ENCODE peak calls at places on chromosomes 12 and 14, in six cellular contexts. L is GM12891, W is K562, R is H1, H is HepG2, Z is GM12878. T is an unnamed sample.

GRCh38 chr14:21107360-21107781 is 6.5 kb downstream of the TMEM253 start:
- DNase-seq in L (no peak), W (peak; percentile 31), R (no peak), H (no peak), Z (no peak), T (no peak)

GRCh38 chr14:96066976-96067375 is 27.8 kb downstream of the C14orf132 start:
- DNase-seq in L (no peak), W (no peak), R (no peak), H (no peak), Z (no peak), T (no peak)

GRCh38 chr12:82874935-82875334 is 188.2 kb downstream of the TMTC2 start:
- DNase-seq in L (no peak), W (no peak), R (no peak), H (no peak), Z (no peak), T (no peak)

GRCh38 chr12:100574262-100575074 is 984 bp downstream of the GAS2L3 start:
- DNase-seq in L (no peak), W (no peak), R (no peak), H (no peak), Z (no peak), T (no peak)

GRCh38 chr12:92080390-92081285 is 65.0 kb downstream of the BTG1 start:
- DNase-seq in L (no peak), W (no peak), R (no peak), H (no peak), Z (no peak), T (no peak)

GRCh38 chr14:104561661-104562495 is 17.7 kb upstream of the C14orf180 start:
- DNase-seq in L (no peak), W (no peak), R (no peak), H (no peak), Z (no peak), T (no peak)

GRCh38 chr12:51185171-51185717 is 12.3 kb upstream of the TFCP2 start:
- DNase-seq in L (no peak), W (no peak), R (no peak), H (no peak), Z (no peak), T (no peak)

GRCh38 chr12:42608196-42608825 is 18.8 kb upstream of the PRICKLE1 start:
- DNase-seq in L (no peak), W (no peak), R (no peak), H (no peak), Z (no peak), T (no peak)

GRCh38 chr12:56143870-56144269 is 8.5 kb upstream of the MYL6B start:
- DNase-seq in L (no peak), W (no peak), R (no peak), H (no peak), Z (no peak), T (no peak)

GRCh38 chr14:99718031-99718810 is 34.1 kb downstream of the CYP46A1 start:
- DNase-seq in L (peak; percentile 62), W (no peak), R (no peak), H (no peak), Z (peak; percentile 39), T (no peak)

GRCh38 chr14:64061115-64061514 is 208.3 kb downstream of the SYNE2 start:
- DNase-seq in L (no peak), W (no peak), R (no peak), H (no peak), Z (no peak), T (no peak)

GRCh38 chr12:123269395-123269892 is 2.2 kb downstream of the CDK2AP1 start:
- DNase-seq in L (peak; percentile 68), W (peak; percentile 48), R (peak; percentile 81), H (peak; percentile 30), Z (no peak), T (no peak)

GRCh38 chr12:122823429-122823828 is 11.8 kb upstream of the HIP1R start:
- DNase-seq in L (no peak), W (no peak), R (no peak), H (no peak), Z (no peak), T (no peak)

GRCh38 chr14:52355016-52355430 is 40.9 kb downstream of the PTGER2 start:
- DNase-seq in L (no peak), W (no peak), R (no peak), H (no peak), Z (no peak), T (no peak)

GRCh38 chr12:55681142-55682077 is 26.3 kb downstream of the ITGA7 start:
- DNase-seq in L (no peak), W (no peak), R (peak; percentile 83), H (peak; percentile 92), Z (no peak), T (no peak)

GRCh38 chr12:4289334-4289878 is 15.8 kb downstream of the CCND2 start:
- DNase-seq in L (no peak), W (no peak), R (no peak), H (no peak), Z (no peak), T (no peak)

GRCh38 chr14:22824711-22825359 is 4.9 kb upstream of the MRPL52 start:
- DNase-seq in L (no peak), W (peak; percentile 75), R (no peak), H (peak; percentile 85), Z (no peak), T (no peak)

GRCh38 chr14:55103005-55103640 is 25.9 kb upstream of the LGALS3 start:
- DNase-seq in L (no peak), W (peak; percentile 78), R (peak; percentile 81), H (peak; percentile 95), Z (peak; percentile 95), T (peak; percentile 44)

GRCh38 chr14:94306047-94306978 is 13.2 kb upstream of the SERPINA10 start:
- DNase-seq in L (no peak), W (no peak), R (no peak), H (no peak), Z (no peak), T (no peak)

GRCh38 chr14:72792051-72792788 is 101.7 kb downstream of the DPF3 start:
- DNase-seq in L (no peak), W (no peak), R (no peak), H (no peak), Z (no peak), T (no peak)

GRCh38 chr12:52956987-52957386 is 8.1 kb downstream of the KRT18 start:
- DNase-seq in L (no peak), W (no peak), R (no peak), H (no peak), Z (no peak), T (no peak)

GRCh38 chr12:95591731-95592130 is 40.5 kb upstream of the USP44 start:
- DNase-seq in L (no peak), W (no peak), R (no peak), H (no peak), Z (no peak), T (no peak)

DNA sequence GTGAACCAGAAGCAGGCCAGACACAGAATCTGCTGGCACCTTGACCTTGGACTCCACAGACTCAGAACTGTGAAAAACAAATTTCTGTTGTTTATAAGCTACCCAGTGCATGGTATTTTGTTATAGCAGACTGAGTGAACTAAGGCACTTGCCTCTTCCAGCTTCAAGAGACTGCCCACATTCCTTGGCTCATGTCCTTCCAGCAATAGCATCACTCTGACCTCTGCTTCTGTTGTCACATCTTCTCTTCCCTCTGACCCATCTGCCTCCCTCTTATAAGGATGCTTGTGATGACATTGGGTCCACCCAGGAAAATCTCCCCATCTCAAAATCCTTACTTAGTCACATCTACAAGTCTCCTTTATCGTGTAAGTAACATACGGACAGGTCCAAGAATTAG is 200.4 kb downstream of the PIK3C2G start:
- DNase-seq in L (no peak), W (no peak), R (no peak), H (no peak), Z (no peak), T (no peak)
- TF ChIP-seq TAF1 in L (no peak), W (no peak), R (no peak), H (no peak), Z (no peak), T (no peak)

GRCh38 chr12:6532051-6532926 is 2.0 kb upstream of the GAPDH start:
- DNase-seq in L (peak; percentile 61), W (peak; percentile 65), R (peak; percentile 62), H (peak; percentile 78), Z (no peak), T (peak; percentile 60)
- TF ChIP-seq POLR2A in L (peak; percentile 33), W (peak; percentile 60), R (no peak), H (peak; percentile 56), Z (peak; percentile 67), T (peak; percentile 48)

GRCh38 chr12:108060054-108060453 is 69.0 kb upstream of the WSCD2 start:
- DNase-seq in L (no peak), W (no peak), R (no peak), H (no peak), Z (no peak), T (no peak)

GRCh38 chr12:108066583-108067234 is 62.4 kb upstream of the WSCD2 start:
- DNase-seq in L (no peak), W (no peak), R (no peak), H (peak; percentile 4), Z (no peak), T (no peak)

GRCh38 chr12:108065061-108065460 is 64.0 kb upstream of the WSCD2 start:
- DNase-seq in L (no peak), W (no peak), R (no peak), H (no peak), Z (no peak), T (no peak)

GRCh38 chr12:108060910-108061309 is 68.2 kb upstream of the WSCD2 start:
- DNase-seq in L (no peak), W (no peak), R (no peak), H (no peak), Z (no peak), T (no peak)

GRCh38 chr12:108063192-108063591 is 65.9 kb upstream of the WSCD2 start:
- DNase-seq in L (no peak), W (peak; percentile 39), R (no peak), H (peak; percentile 13), Z (no peak), T (no peak)
- TF ChIP-seq TAF1 in L (no peak), W (no peak), R (no peak), H (no peak), Z (no peak), T (no peak)

DNA sequence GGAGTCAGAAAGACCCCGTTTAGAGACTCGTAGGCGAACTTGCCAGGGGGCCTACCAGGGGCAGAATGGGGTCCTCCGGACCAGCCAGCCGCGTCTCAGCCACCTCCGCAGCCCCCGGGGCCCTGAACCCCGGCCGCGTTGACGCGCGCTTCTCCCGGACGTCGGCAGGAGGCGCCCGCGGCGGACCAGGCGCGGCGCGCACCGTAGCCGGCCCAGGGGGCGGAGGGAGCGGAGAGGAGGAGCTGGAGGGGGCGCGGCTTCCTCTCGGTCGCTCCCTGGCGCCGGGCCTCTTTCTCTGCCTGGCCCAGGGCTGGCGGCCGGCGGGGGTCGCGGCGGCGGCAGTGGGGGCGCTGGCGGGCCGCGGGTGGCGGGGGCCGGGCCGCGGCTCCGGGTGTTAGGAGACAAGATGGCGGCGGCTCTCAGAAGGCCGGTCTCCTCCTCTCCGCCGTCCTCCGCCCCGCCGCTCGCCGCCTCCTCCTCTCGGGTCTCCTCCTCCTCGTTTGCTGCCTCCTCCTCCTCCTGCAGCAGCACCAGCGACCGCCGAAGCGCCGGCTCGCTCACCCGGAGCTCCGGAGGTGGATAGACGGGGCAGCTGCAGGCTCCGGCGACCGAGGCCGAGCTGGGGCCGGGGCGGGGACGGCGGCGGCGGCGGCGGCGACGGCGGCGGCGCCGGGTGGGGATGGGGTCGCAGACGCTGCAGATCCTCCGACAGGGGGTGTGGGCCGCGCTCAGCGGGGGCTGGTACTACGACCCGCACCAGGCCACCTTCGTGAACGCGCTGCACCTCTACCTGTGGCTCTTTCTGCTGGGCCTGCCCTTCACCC is at the start of gene PCNX1:
- DNase-seq in L (peak; percentile 88), W (peak; percentile 89), R (peak; percentile 97), H (peak; percentile 79), Z (no peak), T (peak; percentile 82)
- TF ChIP-seq POLR2A in L (no peak), W (no peak), R (peak; percentile 57), H (no peak), Z (peak; percentile 72), T (peak; percentile 61)

T was measured in GM12892.